ENCODE peak calls at places on chromosomes 6 and 20, in six cellular contexts. O is transverse colon, Z is cardiac muscle cell, K is A673, J is PC-3, U is right lobe of liver. X is an unnamed sample.

GRCh38 chr20:55172310-55173002 is 697.1 kb downstream of the DOK5 start:
- DNase-seq in O (no peak), Z (no peak), K (no peak), J (no peak), U (peak), X (no peak)

GRCh38 chr20:58994390-58995159 is 12.5 kb downstream of the CTSZ start:
- DNase-seq in O (no peak), Z (no peak), K (no peak), J (no peak), U (no peak), X (no peak)

GRCh38 chr6:6751615-6752014 is 163.1 kb downstream of the LY86 start:
- DNase-seq in O (peak), Z (no peak), K (peak), J (no peak), U (no peak), X (peak)

GRCh38 chr6:44470106-44470446 is 82.6 kb downstream of the CDC5L start:
- DNase-seq in O (no peak), Z (no peak), K (no peak), J (no peak), U (no peak), X (no peak)

GRCh38 chr20:53331151-53331973 is 262.3 kb downstream of the ZNF217 start:
- DNase-seq in O (no peak), Z (peak), K (peak), J (peak), U (no peak), X (no peak)

GRCh38 chr20:48818481-48818987 is 9.3 kb downstream of the PREX1 start:
- DNase-seq in O (peak), Z (no peak), K (no peak), J (no peak), U (no peak), X (no peak)

GRCh38 chr6:32814145-32814544 is 2.7 kb downstream of the HLA-DOB start:
- DNase-seq in O (no peak), Z (no peak), K (no peak), J (no peak), U (no peak), X (no peak)

GRCh38 chr20:19047040-19047950 is 165.1 kb upstream of the SLC24A3 start:
- DNase-seq in O (peak), Z (no peak), K (no peak), J (peak), U (no peak), X (peak)

GRCh38 chr20:52959125-52959524 is 13.0 kb upstream of the TSHZ2 start:
- DNase-seq in O (no peak), Z (peak), K (peak), J (no peak), U (no peak), X (no peak)

GRCh38 chr6:119350202-119351004 is 842 bp upstream of the MAN1A1 start:
- DNase-seq in O (peak), Z (peak), K (peak), J (peak), U (no peak), X (peak)

GRCh38 chr20:54346269-54346668 is 129.1 kb upstream of the DOK5 start:
- DNase-seq in O (no peak), Z (no peak), K (peak), J (no peak), U (no peak), X (no peak)

GRCh38 chr6:12958052-12958706 is 241.6 kb downstream of the PHACTR1 start:
- DNase-seq in O (no peak), Z (peak), K (no peak), J (no peak), U (no peak), X (no peak)

GRCh38 chr6:170134077-170135040 is 156.5 kb downstream of the DLL1 start:
- DNase-seq in O (no peak), Z (peak), K (no peak), J (no peak), U (no peak), X (no peak)

GRCh38 chr6:108635505-108636226 is 74.9 kb downstream of the FOXO3 start:
- DNase-seq in O (no peak), Z (no peak), K (no peak), J (no peak), U (no peak), X (no peak)

GRCh38 chr6:110170081-110170480 is 9.4 kb downstream of the WASF1 start:
- DNase-seq in O (no peak), Z (no peak), K (no peak), J (no peak), U (no peak), X (no peak)
- H3K4me3 ChIP-seq in O (no peak), Z (no peak), K (no peak), J (no peak), U (no peak), X (no peak)

DNA sequence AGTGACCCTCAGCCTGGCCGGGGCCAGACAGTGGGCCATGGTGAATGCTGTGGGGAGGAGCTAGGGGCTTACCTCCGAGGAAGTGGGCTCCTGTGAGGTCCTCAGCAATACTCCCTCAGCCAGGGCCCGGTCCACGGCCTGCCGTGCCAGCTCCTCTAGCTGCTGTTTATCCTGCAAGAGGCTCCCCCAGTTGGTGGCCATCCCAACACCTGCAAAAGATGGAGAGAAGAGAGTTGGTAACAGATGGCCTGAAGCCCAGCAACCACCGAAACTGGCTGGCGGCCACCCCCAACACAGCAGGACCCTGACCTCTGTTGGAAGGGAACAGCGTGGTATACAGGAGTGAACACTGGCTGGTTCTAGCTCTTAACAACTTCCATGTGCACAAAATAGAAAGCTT is 4.0 kb downstream of the GSS start:
- DNase-seq in O (peak), Z (no peak), K (no peak), J (no peak), U (no peak), X (no peak)
- TF ChIP-seq CTCF in O (no peak), Z (no peak), K (no peak), J (no peak), U (no peak), X (no peak)

GRCh38 chr6:138685257-138685656 is 88.3 kb upstream of the CCDC28A start:
- DNase-seq in O (no peak), Z (no peak), K (no peak), J (no peak), U (no peak), X (no peak)

GRCh38 chr6:138680085-138680484 is 93.5 kb upstream of the CCDC28A start:
- DNase-seq in O (no peak), Z (no peak), K (no peak), J (peak), U (no peak), X (no peak)

GRCh38 chr6:138678168-138678567 is 95.4 kb upstream of the CCDC28A start:
- DNase-seq in O (no peak), Z (no peak), K (no peak), J (no peak), U (no peak), X (no peak)

GRCh38 chr6:138685781-138686180 is 87.8 kb upstream of the CCDC28A start:
- DNase-seq in O (no peak), Z (no peak), K (no peak), J (no peak), U (no peak), X (no peak)

GRCh38 chr6:138682722-138683521 is 90.6 kb upstream of the CCDC28A start:
- DNase-seq in O (no peak), Z (peak), K (no peak), J (peak), U (no peak), X (no peak)
- H3K4me3 ChIP-seq in O (no peak), Z (no peak), K (no peak), J (peak), U (no peak), X (no peak)

GRCh38 chr20:3749689-3750639 is 17.5 kb downstream of the HSPA12B start:
- DNase-seq in O (no peak), Z (no peak), K (peak), J (no peak), U (no peak), X (no peak)

GRCh38 chr20:3753098-3753497 is 14.5 kb downstream of the ADISSP start:
- DNase-seq in O (peak), Z (peak), K (peak), J (peak), U (no peak), X (peak)

GRCh38 chr20:3751664-3752385 is 15.7 kb downstream of the ADISSP start:
- DNase-seq in O (peak), Z (no peak), K (no peak), J (no peak), U (peak), X (peak)

GRCh38 chr20:3752386-3752759 is 15.2 kb downstream of the ADISSP start:
- DNase-seq in O (no peak), Z (no peak), K (no peak), J (no peak), U (no peak), X (no peak)

GRCh38 chr20:3751284-3751663 is 16.3 kb downstream of the ADISSP start:
- DNase-seq in O (no peak), Z (no peak), K (no peak), J (no peak), U (no peak), X (no peak)
- TF ChIP-seq CTCF in O (no peak), Z (no peak), K (no peak), J (no peak), U (no peak), X (no peak)

GRCh38 chr6:79570802-79571367 is 33.7 kb upstream of the LCA5 start:
- DNase-seq in O (no peak), Z (peak), K (peak), J (no peak), U (no peak), X (no peak)
- H3K4me3 ChIP-seq in O (no peak), Z (no peak), K (no peak), J (peak), U (peak), X (no peak)

GRCh38 chr6:46655803-46656202 is 3.0 kb downstream of the SLC25A27 start:
- DNase-seq in O (no peak), Z (peak), K (peak), J (peak), U (no peak), X (no peak)
- TF ChIP-seq CTCF in O (peak), Z (peak), K (peak), J (peak), U (no peak), X (no peak)